ENCODE peak calls at places on chromosomes 4 and X, in eight cellular contexts. D, T, I, K, G, R, E and H are unnamed samples.

GRCh38 chr4:52951016-52951415 is 88.9 kb downstream of the RASL11B start:
- DNase-seq in R (no peak), I (no peak), G (no peak), T (no peak), K (no peak), D (no peak), E (no peak), H (no peak)

GRCh38 chrX:13506574-13506973 is 62.8 kb upstream of the EGFL6 start:
- DNase-seq in I (peak), E (peak), R (peak), T (no peak), D (peak), G (peak), K (peak), H (no peak)

GRCh38 chr4:20456416-20456815 is 204.7 kb downstream of the SLIT2 start:
- DNase-seq in E (no peak), K (peak), T (no peak), R (no peak), D (no peak), I (no peak), G (no peak), H (no peak)

GRCh38 chr4:112140536-112140935 is 4.7 kb upstream of the FAM241A start:
- DNase-seq in K (no peak), E (no peak), R (no peak), G (no peak), D (no peak), T (no peak), I (peak), H (no peak)

GRCh38 chr4:76736434-76736833 is 161.5 kb downstream of the SOWAHB start:
- DNase-seq in E (no peak), G (no peak), I (peak), D (no peak), K (no peak), R (no peak), T (no peak), H (no peak)

GRCh38 chr4:38322709-38323108 is 341.3 kb upstream of the KLF3 start:
- DNase-seq in G (no peak), R (no peak), K (peak), T (no peak), I (peak), E (no peak), D (no peak), H (no peak)

GRCh38 chr4:128844931-128845330 is 35.4 kb downstream of the JADE1 start:
- DNase-seq in I (peak), E (no peak), K (no peak), G (no peak), D (no peak), T (peak), R (no peak), H (peak)

GRCh38 chr4:101191302-101192098 is 155.8 kb downstream of the PPP3CA start:
- DNase-seq in E (no peak), R (no peak), I (peak), T (peak), D (no peak), G (no peak), K (no peak), H (peak)

GRCh38 chr4:153084249-153084648 is 120.0 kb upstream of the TRIM2 start:
- DNase-seq in T (no peak), E (no peak), I (no peak), R (no peak), D (no peak), G (no peak), K (no peak), H (no peak)

GRCh38 chrX:39755152-39756032 is 342.4 kb downstream of the BCOR start:
- DNase-seq in D (peak), I (peak), T (peak), R (no peak), G (no peak), E (no peak), K (peak), H (no peak)

GRCh38 chr4:8777320-8778196 is 94.1 kb downstream of the HMX1 start:
- DNase-seq in R (no peak), E (no peak), G (no peak), K (peak), D (no peak), I (no peak), T (no peak), H (no peak)

GRCh38 chr4:6380746-6381411 is 91.5 kb downstream of the PPP2R2C start:
- DNase-seq in G (no peak), E (no peak), K (no peak), R (no peak), I (no peak), T (no peak), D (no peak), H (no peak)

GRCh38 chr4:85500110-85500867 is 25.3 kb downstream of the ARHGAP24 start:
- DNase-seq in T (no peak), R (no peak), I (peak), G (no peak), K (no peak), D (peak), E (no peak), H (no peak)

GRCh38 chrX:154719132-154719675 is 31.7 kb downstream of the GAB3 start:
- DNase-seq in I (peak), G (peak), E (no peak), T (no peak), R (no peak), K (peak), D (no peak), H (no peak)

GRCh38 chr4:186844059-186844681 is 120.5 kb upstream of the FAT1 start:
- DNase-seq in T (no peak), G (no peak), R (peak), E (no peak), D (no peak), K (no peak), I (peak), H (no peak)

GRCh38 chrX:81202413-81202794 is 502 bp downstream of the SH3BGRL start:
- DNase-seq in R (peak), E (no peak), K (no peak), G (no peak), T (no peak), I (peak), D (peak), H (no peak)

GRCh38 chrX:139924696-139925094 is 8.2 kb downstream of the ATP11C start:
- DNase-seq in D (no peak), G (no peak), K (no peak), T (no peak), I (no peak), E (no peak), R (no peak), H (no peak)

GRCh38 chr4:41081847-41082246 is 132.5 kb downstream of the APBB2 start:
- DNase-seq in I (no peak), D (no peak), G (no peak), T (no peak), R (no peak), K (no peak), E (no peak), H (no peak)

GRCh38 chrX:48520976-48521352 is 644 bp upstream of the EBP start:
- DNase-seq in E (no peak), R (no peak), K (no peak), G (no peak), I (no peak), D (no peak), T (no peak), H (no peak)

GRCh38 chr4:174434455-174434854 is 87.8 kb downstream of the HPGD start:
- DNase-seq in I (no peak), T (no peak), G (no peak), D (no peak), E (no peak), R (no peak), K (no peak), H (no peak)

GRCh38 chr4:20616848-20617247 is 83.4 kb upstream of the PACRGL start:
- DNase-seq in R (no peak), I (no peak), T (no peak), K (no peak), E (no peak), D (no peak), G (no peak), H (no peak)

GRCh38 chr4:169164669-169165415 is 105.9 kb downstream of the SH3RF1 start:
- DNase-seq in R (no peak), K (no peak), G (no peak), T (no peak), E (no peak), I (peak), D (no peak), H (no peak)

GRCh38 chr4:20126906-20127305 is 124.8 kb upstream of the SLIT2 start:
- DNase-seq in K (peak), T (no peak), G (no peak), D (peak), I (peak), R (no peak), E (no peak), H (no peak)

GRCh38 chrX:23387826-23388225 is 53.2 kb downstream of the PTCHD1 start:
- DNase-seq in G (no peak), R (no peak), T (no peak), K (no peak), D (no peak), I (no peak), E (no peak), H (no peak)

GRCh38 chrX:118740276-118740889 is 13.0 kb downstream of the IL13RA1 start:
- DNase-seq in T (no peak), K (no peak), E (no peak), D (no peak), G (no peak), I (no peak), R (no peak), H (no peak)

GRCh38 chrX:17376381-17377046 is 1.5 kb downstream of the NHS start:
- DNase-seq in G (no peak), R (no peak), K (peak), I (peak), T (no peak), D (peak), E (peak), H (no peak)

GRCh38 chr4:189046642-189047041 is 894.0 kb upstream of the FRG1 start:
- DNase-seq in I (no peak), T (no peak), G (no peak), R (no peak), K (no peak), E (no peak), D (peak), H (no peak)

GRCh38 chr4:187357045-187357643 is 633.5 kb upstream of the FAT1 start:
- DNase-seq in R (no peak), K (no peak), I (no peak), E (no peak), D (no peak), G (no peak), T (no peak), H (no peak)

GRCh38 chr4:8441499-8442091 is 1.0 kb downstream of the TRMT44 start:
- DNase-seq in R (no peak), E (no peak), D (no peak), I (no peak), G (no peak), T (no peak), K (peak), H (no peak)

GRCh38 chr4:8820178-8821102 is 51.2 kb downstream of the HMX1 start:
- DNase-seq in R (no peak), D (no peak), G (no peak), K (no peak), I (no peak), T (peak), E (no peak), H (no peak)

GRCh38 chrX:155888139-155888538 is 7.0 kb downstream of the VAMP7 start:
- DNase-seq in K (peak), R (no peak), I (peak), D (peak), E (no peak), G (no peak), T (no peak), H (no peak)

GRCh38 chr4:139763668-139764067 is 98.0 kb downstream of the MGST2 start:
- DNase-seq in E (peak), I (no peak), D (no peak), K (no peak), R (peak), T (no peak), G (no peak), H (no peak)

GRCh38 chr4:40264995-40265909 is 68.4 kb downstream of the RHOH start:
- DNase-seq in E (peak), D (no peak), T (no peak), G (peak), R (peak), I (peak), K (no peak), H (no peak)

GRCh38 chrX:113551919-113552318 is 711.3 kb upstream of the AMOT start:
- DNase-seq in D (no peak), G (no peak), K (no peak), E (no peak), I (no peak), T (no peak), R (no peak), H (no peak)

GRCh38 chrX:46559062-46559461 is 13.8 kb upstream of the ZNF674 start:
- DNase-seq in I (no peak), T (no peak), K (no peak), R (no peak), E (no peak), G (no peak), D (no peak), H (no peak)

GRCh38 chrX:46567388-46567787 is 6.2 kb upstream of the CHST7 start:
- DNase-seq in E (no peak), R (no peak), G (no peak), T (no peak), K (no peak), I (no peak), D (no peak), H (peak)

DNA sequence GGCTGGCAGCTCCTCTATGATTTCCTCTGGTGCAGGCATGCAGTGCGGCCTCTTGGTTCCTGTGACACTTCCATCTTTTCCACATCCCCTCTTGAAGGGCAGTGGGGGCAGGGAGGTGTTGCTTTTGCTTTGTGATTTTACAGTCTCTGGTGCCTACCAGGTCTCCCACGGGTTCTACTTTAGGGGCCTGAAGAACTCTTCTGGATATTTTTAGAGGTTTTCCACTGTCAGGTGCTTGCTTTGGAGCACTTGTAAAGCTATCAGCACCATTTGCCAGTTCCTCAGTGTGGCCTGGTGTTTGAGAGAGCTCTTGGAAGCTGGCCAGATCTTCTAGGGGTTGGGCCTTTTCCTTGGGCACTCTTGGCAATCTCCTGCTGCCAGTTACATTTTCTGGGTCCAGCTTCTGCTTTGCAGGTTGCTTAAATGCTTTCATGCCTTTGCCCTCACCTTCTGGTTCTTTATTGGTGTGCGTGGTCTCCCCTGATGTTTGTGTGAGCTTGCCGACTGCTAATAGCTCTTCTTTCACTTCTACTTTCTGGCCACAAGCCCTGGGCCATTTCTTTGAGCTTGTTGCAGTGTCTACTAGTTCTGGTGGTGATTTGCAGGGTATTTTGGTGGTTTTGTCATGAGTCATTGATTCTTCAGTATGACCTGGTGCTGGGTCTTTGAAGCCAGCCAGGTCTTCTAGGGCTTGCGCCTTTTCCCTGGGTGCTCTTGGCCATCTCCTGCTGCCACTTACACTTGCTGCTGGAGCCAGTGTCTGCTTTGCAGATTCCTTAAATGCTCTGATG is 11.4 kb upstream of the CHST7 start:
- DNase-seq in D (no peak), I (no peak), G (no peak), R (peak), E (peak), T (peak), K (peak), H (no peak)
- H3K4me3 ChIP-seq in D (no peak), I (no peak), G (no peak), R (peak), E (no peak), T (no peak), K (no peak), H (no peak)

DNA sequence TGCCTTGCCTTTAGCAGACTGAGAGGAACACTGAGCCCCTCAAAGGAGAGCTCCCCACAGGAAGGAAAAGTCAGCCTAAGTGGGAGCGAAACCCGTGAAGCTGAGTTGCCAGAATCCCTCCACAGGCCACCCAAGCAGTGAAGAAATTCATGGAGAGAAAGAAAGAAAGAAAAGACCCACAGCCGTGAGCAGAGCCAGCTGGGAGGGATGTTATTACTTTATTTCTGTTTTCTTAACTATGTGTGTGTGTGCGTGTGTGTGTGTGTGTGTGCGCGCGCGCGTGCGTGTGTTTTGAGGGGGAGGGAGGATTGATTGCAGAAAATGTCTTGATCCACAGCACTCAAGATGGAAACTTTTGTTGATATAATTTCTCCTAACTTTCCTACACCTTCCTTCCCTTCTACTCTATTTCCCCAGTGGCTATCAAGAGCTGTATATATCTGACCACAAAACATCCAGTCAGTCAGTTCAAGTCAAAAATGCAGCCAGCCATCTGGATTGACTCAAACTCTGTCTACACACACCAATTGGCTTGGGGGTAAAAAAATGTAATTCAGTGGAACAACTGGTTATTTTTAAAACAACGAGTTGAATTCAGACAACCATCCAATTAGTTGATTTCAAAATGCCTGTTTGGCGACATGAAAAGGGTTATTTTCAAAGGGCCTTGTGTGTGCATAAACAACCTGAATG is 13.8 kb upstream of the GPC3 start:
- DNase-seq in G (no peak), K (no peak), E (peak), D (no peak), R (no peak), T (no peak), I (no peak), H (no peak)
- H3K4me3 ChIP-seq in G (no peak), K (no peak), E (no peak), D (no peak), R (no peak), T (no peak), I (no peak), H (no peak)

DNA sequence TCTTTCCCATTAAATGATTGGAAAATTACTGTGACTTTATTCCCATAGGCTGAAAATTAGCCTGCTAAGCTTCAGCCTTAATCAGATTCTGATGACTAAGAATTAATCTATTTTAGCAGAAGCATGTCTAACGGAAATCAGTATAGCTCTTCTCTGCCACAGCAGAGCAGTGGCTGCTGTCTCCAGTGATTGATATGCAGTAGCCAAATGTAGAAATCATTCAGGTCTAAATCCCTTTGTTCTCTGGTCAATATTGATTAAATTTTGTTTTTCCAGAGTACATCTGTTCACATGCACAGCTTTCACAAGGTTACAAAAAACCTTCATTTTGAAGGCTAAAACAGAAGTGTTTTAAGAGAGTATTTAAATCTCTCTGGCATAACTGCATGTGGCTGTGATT is 199.2 kb downstream of the GC start:
- DNase-seq in G (no peak), T (no peak), R (no peak), I (no peak), E (no peak), K (no peak), D (no peak), H (no peak)
- H3K4me3 ChIP-seq in G (no peak), T (no peak), R (no peak), I (no peak), E (no peak), K (no peak), D (no peak), H (no peak)

GRCh38 chrX:129779086-129779672 is 570 bp upstream of the SASH3 start:
- DNase-seq in R (no peak), I (no peak), T (no peak), D (no peak), E (no peak), K (no peak), G (no peak), H (no peak)

GRCh38 chrX:129781134-129782014 is 1.6 kb downstream of the SASH3 start:
- DNase-seq in G (peak), T (no peak), E (no peak), D (no peak), R (peak), I (peak), K (no peak), H (no peak)

GRCh38 chrX:129780441-129781105 is 824 bp downstream of the SASH3 start:
- DNase-seq in G (no peak), D (no peak), E (no peak), R (peak), I (no peak), K (no peak), T (no peak), H (no peak)

GRCh38 chrX:129782015-129782495 is 2.3 kb downstream of the SASH3 start:
- DNase-seq in I (no peak), D (no peak), K (no peak), R (no peak), E (no peak), T (no peak), G (no peak), H (no peak)

DNA sequence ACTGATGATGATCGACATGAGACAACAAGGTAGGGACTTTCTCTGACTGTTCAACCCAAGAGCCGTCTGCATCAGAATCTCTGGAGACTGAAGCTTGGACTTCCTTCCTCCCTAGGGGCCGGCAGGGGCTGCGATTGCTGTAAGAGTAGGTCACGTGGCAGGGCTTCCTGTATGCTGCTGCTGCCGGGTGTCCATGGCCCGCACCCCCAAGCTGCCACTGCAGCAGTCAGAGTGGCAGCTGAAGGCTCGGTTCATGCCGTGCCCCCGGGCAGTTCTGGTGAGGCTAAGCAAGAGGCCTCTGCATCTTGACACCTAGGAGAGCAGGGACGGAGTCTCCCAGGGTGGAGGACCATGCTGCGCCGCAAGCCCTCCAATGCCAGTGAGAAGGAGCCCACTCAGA is at the start of gene SASH3:
- DNase-seq in D (no peak), R (peak), I (no peak), E (no peak), G (peak), T (no peak), K (no peak), H (no peak)
- H3K4me3 ChIP-seq in D (no peak), R (peak), I (no peak), E (no peak), G (peak), T (no peak), K (no peak), H (no peak)

GRCh38 chrX:128619490-128619889 is 567.3 kb upstream of the ACTRT1 start:
- DNase-seq in E (no peak), G (no peak), R (no peak), I (no peak), T (no peak), K (no peak), D (no peak), H (no peak)
- H3K4me3 ChIP-seq in E (no peak), G (no peak), R (no peak), I (no peak), T (no peak), K (no peak), D (no peak), H (no peak)

GRCh38 chr4:151205722-151206121 is 71.2 kb upstream of the PRSS48 start:
- DNase-seq in T (no peak), I (peak), D (no peak), K (no peak), R (no peak), G (no peak), E (no peak), H (no peak)
- H3K4me3 ChIP-seq in T (no peak), I (no peak), D (no peak), K (no peak), R (no peak), G (no peak), E (no peak), H (no peak)

GRCh38 chr4:126775485-126776106 is 857.2 kb upstream of the INTU start:
- DNase-seq in T (no peak), K (no peak), E (no peak), G (no peak), I (no peak), D (no peak), R (peak), H (no peak)
- H3K4me3 ChIP-seq in T (no peak), K (no peak), E (no peak), G (no peak), I (no peak), D (no peak), R (no peak), H (no peak)